ENCODE peak calls at places on chromosome 4, in four cellular contexts. R, J, N and F are unnamed samples.

GRCh38 chr4:109671350-109671749 is 31.9 kb downstream of the CASP6 start:
- DNase-seq in R (no peak), J (no peak), N (no peak), F (no peak)

GRCh38 chr4:101005659-101006058 is 341.7 kb downstream of the PPP3CA start:
- DNase-seq in R (no peak), N (no peak), J (no peak), F (no peak)

GRCh38 chr4:139898293-139898692 is 232.7 kb downstream of the MGST2 start:
- DNase-seq in R (no peak), J (no peak), N (peak), F (no peak)

GRCh38 chr4:2141762-2142520 is 82.8 kb downstream of the NAT8L start:
- DNase-seq in R (no peak), J (no peak), N (no peak), F (no peak)

GRCh38 chr4:86334020-86334750 is 25.7 kb downstream of the MAPK10 start:
- DNase-seq in R (no peak), N (no peak), J (no peak), F (no peak)

GRCh38 chr4:26298198-26298950 is 22.4 kb upstream of the RBPJ start:
- DNase-seq in J (no peak), R (no peak), N (no peak), F (no peak)

GRCh38 chr4:38768968-38769394 is 13.8 kb downstream of the TLR10 start:
- DNase-seq in R (no peak), N (no peak), J (no peak), F (no peak)

GRCh38 chr4:23878912-23879732 is 10.7 kb downstream of the PPARGC1A start:
- DNase-seq in R (no peak), N (no peak), J (no peak), F (no peak)

GRCh38 chr4:186936496-186937375 is 213.1 kb upstream of the FAT1 start:
- DNase-seq in N (no peak), J (peak), R (no peak), F (no peak)

GRCh38 chr4:182126096-182126495 is 117.1 kb upstream of the TENM3 start:
- DNase-seq in N (no peak), R (no peak), J (no peak), F (no peak)

DNA sequence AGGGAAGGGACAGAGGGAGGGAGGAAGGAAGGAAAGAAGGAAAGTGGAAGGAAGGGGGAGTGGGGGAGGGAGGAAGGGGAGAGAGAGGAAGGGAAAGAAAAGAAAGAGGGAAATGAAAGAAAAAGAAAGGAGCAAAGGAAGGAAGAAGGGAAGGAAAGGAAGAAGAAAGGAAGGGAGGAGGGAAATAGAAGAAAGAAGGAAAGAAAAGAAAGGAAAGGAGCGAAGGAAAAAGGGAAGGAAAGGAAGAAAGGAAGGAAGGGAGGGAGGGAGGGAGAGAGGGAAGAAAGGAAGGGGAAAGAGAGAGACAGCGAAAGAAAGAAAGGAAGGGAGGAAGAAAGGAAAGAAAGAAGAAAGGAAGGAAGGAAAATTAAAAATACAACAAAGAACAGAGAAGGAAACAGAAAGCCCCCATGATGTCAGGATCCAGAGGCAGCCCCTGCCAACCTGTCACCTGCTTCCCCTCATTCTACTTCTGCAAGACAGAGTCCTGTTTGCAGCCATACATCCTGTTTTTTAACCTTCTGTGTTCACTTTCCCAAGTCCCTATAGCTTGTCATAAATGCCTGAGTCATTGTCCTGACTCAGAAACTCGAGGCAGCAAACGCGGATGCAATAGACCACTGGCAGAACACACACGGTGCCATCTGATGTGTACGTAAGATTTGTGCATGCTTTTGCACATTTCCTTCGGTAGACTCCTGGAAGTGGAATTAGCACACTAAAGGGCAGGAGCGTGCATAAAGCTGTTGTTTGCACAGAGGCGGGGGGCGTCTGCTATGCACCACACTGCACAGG is 77.0 kb upstream of the C4orf50 start:
- DNase-seq in J (no peak), N (no peak), R (no peak), F (no peak)
- TF ChIP-seq SP1 in J (no peak), N (no peak), R (no peak), F (no peak)

DNA sequence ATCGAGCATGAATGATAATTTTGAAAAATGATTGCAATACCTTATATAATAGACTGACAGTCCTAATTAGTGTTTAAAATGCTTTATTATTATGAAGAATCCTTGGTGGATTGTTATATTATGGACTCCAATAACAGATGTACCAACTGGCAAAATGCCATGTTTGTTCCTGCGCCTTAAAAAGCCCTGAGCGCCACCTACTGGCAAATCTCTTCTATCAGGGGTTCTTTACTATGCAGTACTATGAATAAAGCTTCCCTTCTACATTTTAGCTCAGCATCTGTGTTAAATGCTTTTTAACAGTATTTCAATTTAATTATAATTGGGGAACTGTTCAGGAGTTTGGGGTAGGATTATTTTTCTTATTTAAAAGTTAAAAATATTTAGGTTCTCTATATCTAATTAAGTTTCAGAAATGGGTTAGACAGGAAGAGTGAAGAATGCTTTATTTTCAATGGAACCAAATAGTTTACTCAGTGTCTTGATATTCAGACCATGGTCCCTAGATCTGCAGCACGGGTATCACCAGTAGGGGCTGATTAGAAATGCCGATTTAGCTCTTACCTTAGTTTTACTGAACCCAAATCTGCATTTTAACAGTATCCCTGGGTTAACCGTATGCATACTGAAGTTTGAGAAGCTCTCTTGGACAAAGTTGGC is 20.0 kb downstream of the CFAP97 start:
- DNase-seq in N (no peak), J (peak), R (peak), F (peak)
- TF ChIP-seq FOXK2 in N (no peak), J (no peak), R (no peak), F (no peak)

DNA sequence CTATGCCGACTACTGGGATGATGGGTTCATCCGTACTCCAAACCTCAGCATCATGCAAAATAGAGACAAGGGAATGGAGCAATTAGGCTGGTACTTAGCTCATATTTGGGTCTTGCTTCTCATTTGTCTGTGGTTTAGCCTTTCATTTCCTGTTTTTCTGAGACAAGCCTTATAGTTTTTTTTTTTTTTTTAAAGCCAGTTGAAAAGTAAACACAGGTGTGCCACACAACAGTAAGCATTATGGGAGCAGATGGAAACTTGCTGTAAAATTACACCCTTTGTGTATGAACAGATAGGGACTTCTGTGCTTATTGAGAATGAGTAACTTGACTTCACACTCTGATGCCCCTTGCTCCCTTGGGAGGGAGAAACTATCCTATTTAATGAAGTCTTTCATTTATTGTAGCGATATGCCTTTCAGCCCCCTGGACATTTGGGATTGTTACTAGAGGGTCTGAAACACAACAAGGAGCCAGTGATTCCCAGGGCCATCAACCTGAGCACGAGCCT is 13.7 kb downstream of the RASSF6 start:
- DNase-seq in N (peak), J (no peak), R (no peak), F (no peak)
- TF ChIP-seq TARDBP in N (no peak), J (no peak), R (no peak), F (no peak)

GRCh38 chr4:147528054-147528453 is 47.2 kb downstream of the EDNRA start:
- DNase-seq in N (no peak), J (no peak), R (no peak), F (no peak)

GRCh38 chr4:147535161-147535560 is 54.3 kb downstream of the EDNRA start:
- DNase-seq in N (no peak), J (peak), R (no peak), F (no peak)

GRCh38 chr4:147530153-147530552 is 49.3 kb downstream of the EDNRA start:
- DNase-seq in N (no peak), R (no peak), J (no peak), F (no peak)

GRCh38 chr4:147526272-147526654 is 45.4 kb downstream of the EDNRA start:
- DNase-seq in N (no peak), J (no peak), R (no peak), F (peak)

DNA sequence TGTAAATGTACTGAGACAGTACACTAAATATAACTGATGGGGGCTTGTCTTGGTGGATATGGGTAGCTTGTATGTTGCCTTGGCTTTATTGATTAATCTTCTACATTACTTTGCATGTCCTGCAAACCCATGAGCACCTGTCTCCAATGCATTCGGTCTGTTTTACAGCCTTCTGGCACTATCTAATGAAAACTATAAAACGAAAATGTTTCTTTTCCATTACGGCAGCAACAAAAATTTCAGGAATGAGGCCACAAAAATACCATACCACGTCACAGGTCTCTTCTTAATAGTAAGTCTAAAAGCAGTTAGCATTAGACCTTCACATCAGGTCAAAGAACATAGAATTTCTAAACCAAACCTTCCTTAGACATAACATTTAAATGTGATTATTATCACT is 49.8 kb downstream of the EDNRA start:
- DNase-seq in J (no peak), N (no peak), R (no peak), F (no peak)
- TF ChIP-seq SP1 in J (no peak), N (no peak), R (no peak), F (no peak)

GRCh38 chr4:168621806-168622589 is 125.1 kb downstream of the PALLD start:
- DNase-seq in J (no peak), N (no peak), R (no peak), F (no peak)

GRCh38 chr4:168622600-168622999 is 125.7 kb downstream of the PALLD start:
- DNase-seq in J (no peak), N (no peak), R (no peak), F (no peak)

GRCh38 chr4:168615294-168615693 is 118.4 kb downstream of the PALLD start:
- DNase-seq in R (no peak), N (no peak), J (no peak), F (no peak)

GRCh38 chr4:168619266-168619631 is 122.4 kb downstream of the PALLD start:
- DNase-seq in J (no peak), R (no peak), N (no peak), F (no peak)

DNA sequence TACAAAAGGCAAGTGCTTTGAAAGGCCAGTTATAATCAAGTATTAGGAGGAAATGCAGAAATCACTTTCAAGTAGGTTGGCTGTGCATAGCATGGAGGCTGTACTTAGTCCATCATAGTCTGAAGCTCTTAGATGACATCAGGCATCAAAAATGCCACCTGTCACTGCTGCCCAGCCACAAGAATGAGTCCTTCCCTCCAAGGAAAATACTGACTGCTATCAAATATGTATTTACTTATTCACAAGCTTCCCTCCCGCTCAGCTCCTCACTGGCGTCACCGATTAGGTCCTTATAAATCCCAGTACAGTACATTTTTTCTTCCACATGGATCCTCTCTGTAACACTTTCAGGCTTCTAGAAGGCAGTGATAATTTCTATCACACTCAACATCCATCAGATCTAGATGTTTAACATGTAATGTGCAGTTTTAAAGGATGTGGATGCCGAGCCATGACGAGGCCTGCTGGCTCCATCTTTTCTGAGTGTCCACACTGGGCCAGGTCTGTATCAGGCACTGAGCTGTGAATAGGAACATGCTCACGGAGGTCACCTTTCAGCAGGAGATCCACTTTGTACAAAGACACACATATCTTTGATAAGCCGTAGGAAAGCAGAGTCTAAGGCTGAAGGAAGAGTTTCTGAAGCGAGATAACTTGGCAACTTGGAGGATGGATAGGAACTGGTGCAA is 121.9 kb downstream of the PALLD start:
- DNase-seq in R (no peak), N (no peak), J (no peak), F (no peak)
- TF ChIP-seq FOXK2 in R (no peak), N (no peak), J (no peak), F (no peak)

GRCh38 chr4:77001907-77002306 is 52.4 kb downstream of the SEPTIN11 start:
- DNase-seq in N (no peak), R (no peak), J (no peak), F (no peak)

GRCh38 chr4:77002321-77002720 is 52.8 kb downstream of the SEPTIN11 start:
- DNase-seq in J (no peak), N (no peak), R (no peak), F (no peak)

GRCh38 chr4:77002721-77003120 is 53.2 kb downstream of the SEPTIN11 start:
- DNase-seq in R (no peak), J (no peak), N (no peak), F (no peak)

GRCh38 chr4:77006753-77007355 is 57.3 kb downstream of the SEPTIN11 start:
- DNase-seq in J (no peak), R (no peak), N (no peak), F (no peak)

GRCh38 chr4:77003400-77003799 is 53.8 kb downstream of the SEPTIN11 start:
- DNase-seq in J (no peak), N (no peak), R (no peak), F (no peak)
- TF ChIP-seq TARDBP in J (no peak), N (no peak), R (no peak), F (no peak)

DNA sequence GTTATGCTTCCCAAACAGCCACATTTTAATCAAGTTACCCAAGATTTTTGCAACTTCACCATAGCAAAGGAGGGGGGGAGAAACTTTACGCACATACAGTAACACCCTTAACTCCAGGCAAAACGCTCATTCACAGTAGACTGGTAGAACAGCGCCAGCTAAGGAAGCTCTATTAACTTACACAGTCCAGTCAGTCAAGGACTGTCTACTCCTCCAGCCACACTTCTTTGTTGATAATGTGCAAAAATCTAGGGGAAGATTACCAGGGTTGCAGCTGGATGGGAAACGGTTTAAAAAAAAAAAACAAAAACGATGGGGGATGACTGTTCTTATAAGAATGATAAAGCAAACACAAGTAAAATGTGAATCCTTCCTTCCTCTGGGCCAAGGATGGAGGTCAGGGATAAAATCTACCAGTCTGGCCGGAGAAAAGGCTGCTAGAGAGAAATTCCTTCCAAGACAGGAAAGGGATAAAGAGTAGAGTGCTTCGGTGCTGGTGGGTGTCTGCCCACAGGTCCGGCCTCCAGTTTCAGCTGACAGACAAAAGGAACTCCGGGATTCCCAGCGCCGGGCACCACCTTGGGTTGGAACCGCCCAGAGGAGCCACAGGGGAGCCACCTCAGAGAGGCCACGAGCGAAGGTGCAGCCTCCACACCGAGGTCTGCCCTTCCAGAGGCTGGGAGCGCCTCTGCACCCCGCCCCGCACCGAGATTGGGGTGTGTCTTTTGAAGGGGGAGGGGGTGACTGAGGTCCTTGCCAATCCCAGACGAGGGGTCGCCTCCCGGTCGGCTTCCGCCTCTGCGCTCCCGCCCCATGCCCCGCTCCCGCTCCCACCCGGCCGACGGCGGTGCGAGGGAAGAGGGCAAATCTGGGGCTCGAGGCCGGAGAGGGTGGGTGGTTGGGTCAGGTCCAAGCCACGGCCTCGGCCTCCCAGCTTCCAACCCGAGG is 789 bp downstream of the ANKRD50 start:
- DNase-seq in J (peak), N (no peak), R (peak), F (peak)
- TF ChIP-seq SP1 in J (no peak), N (no peak), R (peak), F (no peak)